ENCODE peak calls at places on chromosomes 5 and 9, in four cellular contexts. J, O, R and H are unnamed samples.

GRCh38 chr5:107777161-107777740 is 106.5 kb upstream of the EFNA5 start:
- DNase-seq in J (no peak), O (no peak), R (no peak), H (no peak)

GRCh38 chr9:110602281-110602680 is 22.7 kb upstream of the SVEP1 start:
- DNase-seq in J (no peak), O (no peak), R (no peak), H (no peak)

GRCh38 chr5:173767580-173768266 is 120.4 kb upstream of the CPEB4 start:
- DNase-seq in J (no peak), O (no peak), R (peak), H (no peak)

GRCh38 chr9:135657416-135657815 is 5.7 kb upstream of the LCN9 start:
- DNase-seq in J (no peak), O (no peak), R (no peak), H (no peak)

GRCh38 chr5:135753990-135754389 is 80.5 kb upstream of the SLC25A48 start:
- DNase-seq in J (no peak), O (no peak), R (no peak), H (no peak)

GRCh38 chr9:77438653-77439052 is 209.5 kb downstream of the GNA14 start:
- DNase-seq in J (no peak), O (no peak), R (no peak), H (no peak)

GRCh38 chr5:9562101-9562500 is 16.2 kb upstream of the SEMA5A start:
- DNase-seq in J (no peak), O (no peak), R (no peak), H (no peak)

GRCh38 chr9:110700953-110701352 is 32.4 kb downstream of the MUSK start:
- DNase-seq in J (no peak), O (no peak), R (no peak), H (no peak)

GRCh38 chr5:143659614-143660238 is 152.2 kb upstream of the HMHB1 start:
- DNase-seq in J (no peak), O (no peak), R (peak), H (no peak)

GRCh38 chr9:100029246-100029645 is 69.6 kb downstream of the ERP44 start:
- DNase-seq in J (no peak), O (no peak), R (no peak), H (no peak)

GRCh38 chr5:55377810-55378209 is 70.0 kb downstream of the MTREX start:
- DNase-seq in J (no peak), O (no peak), R (no peak), H (no peak)

GRCh38 chr9:99635032-99635431 is 186.7 kb upstream of the NR4A3 start:
- DNase-seq in J (no peak), O (no peak), R (no peak), H (no peak)

GRCh38 chr9:125659954-125660353 is 47.1 kb downstream of the MAPKAP1 start:
- DNase-seq in J (no peak), O (no peak), R (no peak), H (no peak)

GRCh38 chr9:137813167-137813566 is 64.4 kb upstream of the CACNA1B start:
- DNase-seq in J (no peak), O (no peak), R (no peak), H (no peak)

GRCh38 chr5:97923997-97924396 is 741.0 kb upstream of the RIOK2 start:
- DNase-seq in J (no peak), O (peak), R (no peak), H (no peak)

GRCh38 chr5:88486466-88486865 is 217.8 kb upstream of the TMEM161B start:
- DNase-seq in J (no peak), O (no peak), R (no peak), H (no peak)

GRCh38 chr9:130213898-130214761 is 41.9 kb downstream of the NCS1 start:
- DNase-seq in J (peak), O (no peak), R (no peak), H (peak)

GRCh38 chr5:150479416-150479815 is 28.5 kb upstream of the NDST1 start:
- DNase-seq in J (no peak), O (no peak), R (no peak), H (no peak)

GRCh38 chr9:125889122-125889523 is 141.9 kb downstream of the PBX3 start:
- DNase-seq in J (no peak), O (no peak), R (no peak), H (peak)

GRCh38 chr9:99127372-99128132 is 22.6 kb downstream of the TGFBR1 start:
- DNase-seq in J (no peak), O (no peak), R (no peak), H (no peak)

GRCh38 chr9:110015759-110016158 is 192.2 kb downstream of the C9orf152 start:
- DNase-seq in J (no peak), O (no peak), R (no peak), H (no peak)

GRCh38 chr5:122699226-122699625 is 75.7 kb upstream of the SNX2 start:
- DNase-seq in J (no peak), O (no peak), R (no peak), H (no peak)

GRCh38 chr5:10594591-10595210 is 30.8 kb downstream of the ANKRD33B start:
- DNase-seq in J (peak), O (no peak), R (no peak), H (no peak)

GRCh38 chr9:18989865-18990264 is 43.1 kb downstream of the SAXO1 start:
- DNase-seq in J (no peak), O (no peak), R (no peak), H (no peak)

GRCh38 chr5:115467631-115468030 is 76.9 kb downstream of the FEM1C start:
- DNase-seq in J (no peak), O (no peak), R (no peak), H (no peak)

GRCh38 chr9:73116030-73116429 is 35.6 kb upstream of the ANXA1 start:
- DNase-seq in J (no peak), O (no peak), R (no peak), H (no peak)

GRCh38 chr5:152058267-152058666 is 133.6 kb upstream of the GLRA1 start:
- DNase-seq in J (no peak), O (no peak), R (no peak), H (no peak)

GRCh38 chr5:138983984-138984383 is 108.8 kb upstream of the LRRTM2 start:
- DNase-seq in J (no peak), O (no peak), R (no peak), H (no peak)

GRCh38 chr5:138981606-138982005 is 106.5 kb upstream of the LRRTM2 start:
- DNase-seq in J (no peak), O (no peak), R (no peak), H (no peak)

GRCh38 chr5:138985683-138986082 is 110.5 kb upstream of the LRRTM2 start:
- DNase-seq in J (peak), O (no peak), R (no peak), H (peak)

GRCh38 chr5:138986186-138986775 is 111.1 kb upstream of the LRRTM2 start:
- DNase-seq in J (no peak), O (no peak), R (no peak), H (peak)

DNA sequence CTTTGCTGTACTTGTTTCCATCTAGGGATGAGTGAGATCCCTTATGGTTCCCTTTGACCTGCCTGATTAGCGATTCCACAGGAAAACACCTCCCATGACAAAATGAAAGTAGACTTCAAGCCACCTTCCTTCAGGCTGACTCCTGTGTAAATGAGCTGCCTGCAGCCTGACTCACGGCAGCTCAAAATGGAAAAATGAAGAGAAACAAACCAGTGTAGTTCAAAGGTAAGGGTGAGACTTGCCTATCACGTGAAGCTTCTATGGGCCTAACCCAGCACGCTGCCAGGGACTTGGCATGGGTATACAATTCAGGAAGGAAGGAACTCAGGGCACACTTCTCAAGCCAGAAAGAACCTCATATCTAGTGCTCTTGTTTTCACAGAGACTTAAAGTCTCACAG is 110.1 kb upstream of the LRRTM2 start:
- DNase-seq in J (no peak), O (no peak), R (peak), H (no peak)
- TF ChIP-seq NFIC in J (no peak), O (no peak), R (no peak), H (no peak)

GRCh38 chr5:73230264-73231244 is 57.6 kb downstream of the TMEM174 start:
- DNase-seq in J (no peak), O (no peak), R (no peak), H (no peak)

GRCh38 chr5:73232266-73233041 is 59.5 kb downstream of the TMEM174 start:
- DNase-seq in J (no peak), O (no peak), R (no peak), H (peak)

GRCh38 chr5:73231245-73231778 is 58.3 kb downstream of the TMEM174 start:
- DNase-seq in J (no peak), O (no peak), R (no peak), H (no peak)

GRCh38 chr5:73229271-73229670 is 56.3 kb downstream of the TMEM174 start:
- DNase-seq in J (no peak), O (no peak), R (no peak), H (no peak)

DNA sequence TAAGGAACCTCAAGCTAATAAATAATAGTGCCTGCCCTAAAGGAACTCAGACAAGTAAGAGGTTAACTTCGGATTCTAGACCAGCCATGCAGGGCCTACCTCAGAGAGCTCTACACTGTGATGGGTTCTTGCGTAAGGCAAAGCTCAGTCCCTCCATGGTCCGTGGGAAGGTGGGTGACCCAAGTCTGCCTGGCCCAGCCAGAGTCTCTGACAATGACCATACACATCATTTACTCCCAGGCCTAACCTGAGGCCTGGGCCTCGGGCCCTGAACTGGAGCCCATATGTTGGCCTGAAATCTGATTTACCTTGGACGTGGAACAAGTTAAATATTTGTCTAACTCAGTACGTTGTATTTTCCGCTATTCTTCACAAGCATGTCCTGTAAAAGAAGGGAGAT is 55.1 kb downstream of the TMEM174 start:
- DNase-seq in J (no peak), O (no peak), R (no peak), H (no peak)
- H3K4me3 ChIP-seq in J (no peak), O (no peak), R (no peak), H (no peak)

GRCh38 chr9:133849076-133849670 is 111.0 kb upstream of the SARDH start:
- DNase-seq in J (no peak), O (no peak), R (no peak), H (no peak)

GRCh38 chr9:133850937-133851336 is 112.8 kb upstream of the SARDH start:
- DNase-seq in J (no peak), O (peak), R (no peak), H (no peak)

GRCh38 chr9:133846483-133847090 is 108.4 kb upstream of the SARDH start:
- DNase-seq in J (no peak), O (no peak), R (no peak), H (no peak)

GRCh38 chr9:133850161-133850560 is 112.0 kb upstream of the SARDH start:
- DNase-seq in J (no peak), O (no peak), R (no peak), H (no peak)

DNA sequence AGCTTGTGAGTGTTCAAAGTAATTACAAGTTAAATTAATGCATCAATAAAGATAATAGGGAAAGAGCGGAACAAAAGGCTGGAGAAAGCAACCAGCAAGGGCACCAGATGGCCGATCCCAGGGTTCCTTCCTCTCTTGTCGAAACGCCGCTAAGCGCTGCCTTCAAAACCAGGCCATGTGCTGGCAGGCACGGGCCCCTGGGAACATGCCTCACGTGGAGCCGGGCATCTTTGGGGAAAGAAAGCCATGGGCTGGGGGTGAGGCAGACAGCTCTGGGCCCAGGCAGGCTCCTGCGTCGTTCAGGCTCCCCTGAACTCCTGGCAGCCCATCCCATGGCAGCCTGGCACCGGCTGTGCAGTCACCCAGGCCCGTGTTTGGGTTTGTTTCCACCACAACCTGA is 110.3 kb upstream of the SARDH start:
- DNase-seq in J (no peak), O (no peak), R (no peak), H (no peak)
- TF ChIP-seq NFIC in J (no peak), O (no peak), R (no peak), H (no peak)

DNA sequence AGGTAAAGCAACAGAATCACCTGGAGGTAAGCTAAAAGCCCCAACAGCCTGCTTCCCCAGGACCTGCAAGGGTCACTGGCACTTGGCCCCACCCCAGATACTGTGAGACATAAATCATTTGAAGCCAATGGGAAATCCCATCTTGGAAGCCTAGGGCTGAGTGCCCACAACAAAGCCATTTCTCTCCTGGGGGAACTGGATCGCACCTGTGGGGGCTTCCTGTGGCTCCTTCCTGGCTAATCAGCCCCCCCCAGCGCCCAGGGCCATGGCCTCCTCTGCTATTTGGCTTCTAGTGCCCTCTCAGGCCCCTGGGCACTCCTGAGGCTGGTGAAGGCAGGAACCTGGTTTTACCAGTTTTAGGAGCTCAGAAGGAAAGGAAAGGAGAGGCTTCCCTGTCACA is 1.4 kb downstream of the KCNMB1 start:
- DNase-seq in J (no peak), O (no peak), R (no peak), H (no peak)
- H3K4me3 ChIP-seq in J (no peak), O (peak), R (no peak), H (no peak)

GRCh38 chr9:13443380-13444271 is 164.1 kb upstream of the MPDZ start:
- DNase-seq in J (no peak), O (no peak), R (no peak), H (no peak)
- TF ChIP-seq NFIC in J (no peak), O (no peak), R (no peak), H (no peak)

DNA sequence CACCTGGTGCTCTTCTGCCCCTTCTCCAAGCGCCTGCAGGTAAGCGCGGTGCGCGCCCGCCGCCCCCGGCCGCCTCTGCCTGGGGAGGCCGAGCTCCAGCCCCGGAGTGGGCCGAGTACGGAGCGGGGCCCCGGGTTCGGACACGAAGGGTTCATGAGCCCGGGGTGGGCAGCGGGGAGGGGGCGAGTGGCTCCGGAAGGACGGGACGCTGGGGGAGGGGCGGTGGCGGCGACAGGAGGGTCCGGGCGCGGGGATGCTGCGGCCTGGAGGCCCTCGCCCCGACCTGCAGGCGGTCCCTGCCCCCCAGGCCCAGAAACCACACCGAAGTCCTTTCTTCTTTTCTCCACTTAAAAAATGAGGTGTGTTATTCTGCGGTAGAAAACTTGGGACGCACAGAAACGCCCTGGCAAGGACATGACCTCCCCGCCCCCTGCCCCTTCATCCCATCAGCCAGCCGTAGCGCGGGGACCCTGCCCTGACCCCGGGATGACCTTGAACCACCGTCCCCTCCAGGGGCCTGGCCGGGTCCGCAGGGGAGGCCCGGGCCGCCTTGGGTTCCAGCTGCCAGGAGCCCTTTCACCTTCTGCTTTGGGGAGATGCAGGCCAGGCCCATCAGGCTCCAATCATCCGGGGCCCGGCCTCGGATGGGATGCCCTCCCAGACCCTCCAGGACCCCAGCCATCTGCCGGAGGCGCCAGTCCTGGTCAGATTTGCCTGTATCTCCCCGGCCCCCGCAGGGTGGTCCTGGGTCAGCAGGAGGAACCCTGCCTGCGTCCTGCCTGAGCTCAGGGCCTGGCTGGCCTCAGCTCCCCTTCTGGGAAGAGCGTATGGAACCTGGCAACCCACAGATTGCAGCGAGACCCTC is 550 bp downstream of the DIPK1B start:
- DNase-seq in J (no peak), O (no peak), R (no peak), H (peak)
- H3K4me3 ChIP-seq in J (peak), O (no peak), R (peak), H (peak)